ENCODE peak calls at places on chromosomes 2 and 18, in four cellular contexts. G, N, T and E are unnamed samples.
A peak's percentile ranks its signal among the peaks of the same experiment; 100 is the strongest.

GRCh38 chr2:170505631-170506270 is 209.4 kb upstream of the SP5 start:
- DNase-seq in T (peak; percentile 40), N (peak; percentile 82), G (no peak), E (peak; percentile 26)

GRCh38 chr18:43271593-43272432 is 5.5 kb downstream of the SYT4 start:
- DNase-seq in N (no peak), G (no peak), T (no peak), E (no peak)

GRCh38 chr2:160253440-160254296 is 53.6 kb upstream of the ITGB6 start:
- DNase-seq in N (no peak), G (no peak), T (no peak), E (no peak)

GRCh38 chr2:11933854-11934253 is 187.4 kb downstream of the LPIN1 start:
- DNase-seq in G (no peak), T (no peak), N (no peak), E (no peak)

GRCh38 chr2:173075056-173075780 is 428 bp upstream of the MAP3K20 start:
- DNase-seq in T (no peak), N (no peak), G (no peak), E (no peak)

GRCh38 chr2:10257500-10258147 is 45.1 kb upstream of the HPCAL1 start:
- DNase-seq in N (peak; percentile 27), T (no peak), G (no peak), E (peak; percentile 28)

GRCh38 chr2:209368924-209369323 is 54.9 kb upstream of the MAP2 start:
- DNase-seq in G (no peak), T (peak; percentile 48), N (no peak), E (peak; percentile 90)

GRCh38 chr2:151379191-151379590 is 21.8 kb downstream of the TNFAIP6 start:
- DNase-seq in G (no peak), T (no peak), N (no peak), E (no peak)

GRCh38 chr2:119116411-119117295 is 41.9 kb downstream of the C1QL2 start:
- DNase-seq in G (no peak), N (no peak), T (no peak), E (no peak)

GRCh38 chr2:6069354-6069753 is 377.2 kb downstream of the SOX11 start:
- DNase-seq in G (no peak), T (no peak), N (no peak), E (no peak)

GRCh38 chr2:95722331-95722730 is 130.5 kb downstream of the TRIM43 start:
- DNase-seq in N (no peak), G (no peak), T (no peak), E (no peak)

GRCh38 chr2:220143336-220143735 is 515.9 kb downstream of the SLC4A3 start:
- DNase-seq in T (no peak), G (no peak), N (no peak), E (no peak)

GRCh38 chr2:50116096-50116495 is 915.8 kb downstream of the NRXN1 start:
- DNase-seq in G (no peak), T (no peak), N (no peak), E (no peak)

GRCh38 chr2:8177550-8177949 is 504.3 kb upstream of the ID2 start:
- DNase-seq in N (no peak), T (no peak), G (no peak), E (no peak)

DNA sequence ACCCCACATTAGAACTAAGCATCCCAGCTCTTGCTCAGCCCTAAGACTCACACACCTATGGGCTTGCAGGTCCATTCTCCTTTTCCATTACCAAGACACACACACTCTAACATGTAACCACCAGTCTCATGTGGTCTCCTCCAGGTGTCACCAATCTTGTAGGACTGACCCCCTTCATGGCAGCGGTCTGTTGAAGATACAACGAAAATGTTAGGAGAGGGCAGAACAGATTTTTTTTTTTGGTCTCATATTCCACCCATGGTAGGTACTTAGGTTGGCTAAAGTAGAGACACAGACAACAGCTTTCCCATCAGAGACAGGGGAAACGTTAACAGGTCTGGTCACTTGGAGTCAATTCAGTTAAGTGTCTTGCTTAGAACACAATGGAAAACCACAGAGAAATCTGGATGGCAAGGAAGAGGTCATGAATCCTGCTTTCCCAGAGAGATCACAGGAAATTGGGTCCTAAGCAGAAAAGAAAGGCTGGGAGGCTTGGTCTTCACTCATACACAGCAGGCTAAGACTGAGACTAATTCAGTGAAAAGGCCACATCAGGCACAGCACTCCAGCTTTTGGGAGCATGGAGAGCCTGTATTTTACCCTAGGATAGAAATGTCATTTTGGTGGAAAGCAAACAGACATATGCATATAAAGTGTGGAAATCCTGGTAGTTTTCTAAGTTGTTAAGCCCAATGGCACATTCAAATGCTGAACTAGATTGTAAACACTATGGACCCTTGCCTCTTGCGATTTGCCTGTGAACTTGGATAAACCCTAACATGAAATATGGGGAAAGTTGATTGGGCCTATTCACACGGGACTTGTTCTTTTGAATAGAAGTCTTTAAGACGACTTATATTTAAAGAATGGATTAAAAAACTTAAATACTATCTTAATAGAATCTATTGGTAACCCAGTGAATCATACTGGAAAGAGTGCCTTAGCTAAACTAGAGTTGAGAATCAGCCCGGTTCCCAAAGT is 3.8 kb downstream of the FN1 start:
- DNase-seq in N (no peak), G (no peak), T (no peak), E (no peak)
- TF ChIP-seq POLR2A in N (no peak), G (no peak), T (no peak), E (no peak)

DNA sequence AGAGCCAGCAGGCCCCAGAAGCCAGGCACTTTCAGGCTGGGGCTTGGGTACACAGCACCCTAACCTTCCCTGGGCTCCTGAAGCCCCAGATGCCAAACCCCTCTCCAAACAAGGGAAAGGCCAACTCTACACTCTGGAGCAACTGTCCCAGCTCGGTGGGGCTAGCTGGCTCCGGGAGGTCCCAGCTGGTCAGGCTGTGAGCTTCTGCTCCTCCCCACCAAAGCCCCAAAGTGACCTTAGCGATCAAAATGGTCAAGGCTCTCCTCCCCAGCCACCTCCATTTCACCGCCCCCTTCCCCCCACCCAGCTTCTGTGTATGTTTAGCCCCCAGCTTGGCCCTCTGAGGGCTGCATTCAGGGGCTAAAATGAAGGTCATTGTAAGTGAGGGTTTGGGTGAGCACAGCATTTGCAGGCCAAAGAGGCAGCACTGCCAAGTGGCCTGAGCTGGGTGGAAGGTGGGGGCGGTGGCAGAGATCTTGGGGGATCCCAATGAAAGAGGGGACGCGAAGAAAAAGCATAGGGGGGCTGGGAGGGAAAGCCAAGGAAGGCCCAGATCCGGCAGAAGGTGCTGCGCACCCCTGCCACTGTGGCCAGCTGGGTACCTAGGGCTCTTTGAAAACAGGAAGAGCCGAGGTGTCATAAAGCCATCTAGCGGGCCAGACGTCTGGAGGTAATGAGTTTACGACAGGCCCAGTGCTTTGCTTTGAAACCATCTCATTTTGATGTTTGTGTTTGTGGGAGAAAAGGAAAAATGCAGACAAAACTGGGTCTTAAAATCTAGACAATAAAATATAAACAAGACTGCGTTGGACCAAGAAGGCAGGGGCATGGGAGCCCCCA is 2.9 kb downstream of the HOXD9 start:
- DNase-seq in T (no peak), N (no peak), G (peak; percentile 58), E (no peak)
- H3K9me3 ChIP-seq in T (no peaks in the 10 kb centered on the region), N (no peaks in the 10 kb centered on the region), G (no peaks in the 10 kb centered on the region), E (no peaks in the 10 kb centered on the region)

GRCh38 chr2:144518744-144519596 is 949 bp downstream of the ZEB2 start:
- DNase-seq in G (no peak), T (no peak), N (no peak), E (no peak)

GRCh38 chr2:144519597-144519933 is 354 bp downstream of the ZEB2 start:
- DNase-seq in G (no peak), T (no peak), N (no peak), E (no peak)

GRCh38 chr2:144516417-144516980 is 3.4 kb downstream of the ZEB2 start:
- DNase-seq in T (no peak), G (peak; percentile 90), N (peak; percentile 59), E (no peak)

GRCh38 chr2:144516981-144517824 is 2.7 kb downstream of the ZEB2 start:
- DNase-seq in T (peak; percentile 32), G (peak; percentile 91), N (peak; percentile 82), E (no peak)

GRCh38 chr2:144517825-144518699 is 1.9 kb downstream of the ZEB2 start:
- DNase-seq in T (no peak), G (no peak), N (no peak), E (no peak)
- TF ChIP-seq POLR2AphosphoS5 in T (no peak), G (no peak), N (no peak), E (no peak)

DNA sequence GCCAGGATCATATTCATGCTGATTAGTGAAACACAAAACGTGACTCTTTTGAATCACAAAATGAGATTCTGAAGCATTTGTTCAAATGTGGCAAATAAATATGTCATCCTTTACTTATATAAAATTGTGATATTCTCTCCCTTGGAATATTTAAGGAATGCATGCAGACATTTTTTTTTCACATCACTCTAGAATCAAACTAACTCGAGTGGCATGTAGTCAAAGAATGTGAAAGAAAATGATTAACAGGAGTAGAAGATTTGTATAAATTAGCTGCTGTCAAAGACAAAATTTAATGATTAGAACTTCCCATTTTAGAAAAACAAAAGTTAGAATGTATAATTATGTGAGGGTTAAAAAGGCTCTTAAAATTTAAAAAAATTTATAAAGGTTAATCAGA is 721.0 kb upstream of the FAM98A start:
- DNase-seq in G (no peak), N (no peak), T (no peak), E (no peak)
- TF ChIP-seq POLR2A in G (no peak), N (no peak), T (no peak), E (no peak)

GRCh38 chr2:241579281-241579680 is 20.7 kb downstream of the BOK start:
- DNase-seq in N (peak; percentile 18), T (no peak), G (peak; percentile 16), E (no peak)

GRCh38 chr2:241582328-241582727 is 23.8 kb downstream of the BOK start:
- DNase-seq in T (no peak), G (no peak), N (no peak), E (no peak)

GRCh38 chr2:241586564-241587264 is 28.2 kb downstream of the BOK start:
- DNase-seq in T (no peak), G (no peak), N (no peak), E (no peak)

GRCh38 chr2:241582806-241583205 is 24.3 kb downstream of the BOK start:
- DNase-seq in T (no peak), G (peak; percentile 10), N (no peak), E (no peak)

GRCh38 chr2:241584446-241584845 is 25.9 kb downstream of the BOK start:
- DNase-seq in G (peak; percentile 6), T (no peak), N (no peak), E (no peak)
- H3K9me3 ChIP-seq in G (peaks cover 33% of the 10 kb centered on the region), T (peaks cover 22% of the 10 kb centered on the region), N (peaks cover 21% of the 10 kb centered on the region), E (peaks cover 30% of the 10 kb centered on the region)

DNA sequence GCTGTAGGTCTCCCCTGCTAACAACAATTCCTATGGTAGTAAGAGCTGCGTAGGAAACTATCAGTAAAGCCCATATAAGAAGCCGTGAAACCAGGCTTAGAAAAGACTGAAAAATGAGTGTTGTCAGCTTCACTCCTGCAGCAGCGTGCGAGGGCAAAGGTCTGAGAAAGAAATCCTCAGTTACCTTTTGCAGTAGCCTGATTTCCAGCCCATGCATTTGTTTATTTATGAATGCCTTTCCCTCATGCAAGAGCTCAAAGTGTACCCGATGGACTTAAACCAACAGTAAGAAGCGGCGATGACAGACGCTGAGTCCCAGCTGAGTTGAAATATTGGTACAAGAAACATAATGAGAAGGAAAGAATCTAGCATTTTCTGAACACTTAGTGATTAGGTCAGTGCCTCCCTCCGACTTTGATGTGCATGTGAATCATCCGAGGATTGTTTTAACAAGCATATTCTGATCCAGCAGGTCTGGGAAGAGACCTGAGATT is 15.0 kb upstream of the POLI start:
- DNase-seq in N (no peak), T (no peak), G (no peak), E (no peak)
- TF ChIP-seq POLR2AphosphoS5 in N (no peak), T (no peak), G (no peak), E (no peak)

GRCh38 chr2:218781691-218782528 is at the start of gene CYP27A1:
- DNase-seq in T (peak; percentile 70), N (peak; percentile 79), G (peak; percentile 75), E (peak; percentile 50)
- TF ChIP-seq POLR2A in T (peak; percentile 60), N (peak; percentile 23), G (no peak), E (peak; percentile 18)

GRCh38 chr2:99925960-99926359 is 216.4 kb downstream of the AFF3 start:
- DNase-seq in G (no peak), T (no peak), N (no peak), E (no peak)
- H3K9me3 ChIP-seq in G (peaks cover 8% of the 10 kb centered on the region), T (no peaks in the 10 kb centered on the region), N (no peaks in the 10 kb centered on the region), E (peaks cover 3% of the 10 kb centered on the region)